ENCODE peak calls at places on chromosomes 2 and 18, in eight cellular contexts. A is spleen, V is mesenchymal stem cell, I is cardiac muscle cell, H is aorta, S is mucosa of descending colon, B is hepatocyte, L is endothelial cell of umbilical vein. N is an unnamed sample.

GRCh38 chr2:119179951-119180350 is 21.4 kb upstream of the C1QL2 start:
- DNase-seq in A (no peak), V (no peak), I (no peak), H (no peak), S (no peak), B (no peak), L (no peak), N (no peak)

GRCh38 chr2:232532406-232532805 is 6.4 kb downstream of the CHRND start:
- DNase-seq in A (peak; percentile 30), V (no peak), I (peak; percentile 40), H (peak; percentile 3), S (no peak), B (no peak), L (no peak), N (no peak)

GRCh38 chr2:165893556-165893955 is 60.0 kb downstream of the TTC21B start:
- DNase-seq in A (no peak), V (no peak), I (no peak), H (no peak), S (no peak), B (no peak), L (no peak), N (no peak)

GRCh38 chr2:236743623-236744280 is 174.1 kb downstream of the ACKR3 start:
- DNase-seq in A (no peak), V (peak; percentile 58), I (no peak), H (no peak), S (no peak), B (no peak), L (peak; percentile 68), N (peak; percentile 66)

GRCh38 chr2:232085826-232086425 is 124.4 kb downstream of the DIS3L2 start:
- DNase-seq in A (no peak), V (no peak), I (no peak), H (no peak), S (no peak), B (no peak), L (no peak), N (no peak)

GRCh38 chr18:22558945-22559385 is 141.2 kb upstream of the CTAGE1 start:
- DNase-seq in A (peak; percentile 77), V (peak; percentile 84), I (peak; percentile 75), H (peak; percentile 81), S (peak; percentile 50), B (peak; percentile 89), L (peak; percentile 91), N (peak; percentile 78)

GRCh38 chr18:44945847-44946490 is 265.3 kb downstream of the SETBP1 start:
- DNase-seq in A (no peak), V (no peak), I (no peak), H (no peak), S (no peak), B (no peak), L (no peak), N (no peak)

GRCh38 chr2:36339819-36340218 is 15.8 kb upstream of the CRIM1 start:
- DNase-seq in A (no peak), V (no peak), I (no peak), H (no peak), S (no peak), B (no peak), L (no peak), N (no peak)

GRCh38 chr2:18251486-18251885 is 309.0 kb downstream of the RDH14 start:
- DNase-seq in A (no peak), V (no peak), I (no peak), H (no peak), S (no peak), B (no peak), L (no peak), N (no peak)

GRCh38 chr2:134679740-134680139 is 39.1 kb downstream of the TMEM163 start:
- DNase-seq in A (no peak), V (no peak), I (no peak), H (no peak), S (no peak), B (no peak), L (no peak), N (no peak)

GRCh38 chr2:173521450-173522192 is 166.9 kb downstream of the CDCA7 start:
- DNase-seq in A (no peak), V (no peak), I (no peak), H (no peak), S (no peak), B (no peak), L (no peak), N (no peak)

GRCh38 chr2:95347681-95348608 is 50.8 kb downstream of the KCNIP3 start:
- DNase-seq in A (no peak), V (no peak), I (no peak), H (no peak), S (no peak), B (no peak), L (no peak), N (no peak)

GRCh38 chr18:77339623-77340022 is 90.0 kb downstream of the GALR1 start:
- DNase-seq in A (no peak), V (no peak), I (no peak), H (no peak), S (no peak), B (no peak), L (no peak), N (no peak)
- H3K9me3 ChIP-seq in A (no peaks in the 10 kb centered on the region), V (no peaks in the 10 kb centered on the region), I (no peaks in the 10 kb centered on the region), H (no peaks in the 10 kb centered on the region), S (no peaks in the 10 kb centered on the region), B (no peaks in the 10 kb centered on the region), L (peaks cover 8% of the 10 kb centered on the region), N (no peaks in the 10 kb centered on the region)

GRCh38 chr2:238031749-238032148 is 29.1 kb upstream of the SCLY start:
- DNase-seq in A (no peak), V (no peak), I (no peak), H (no peak), S (no peak), B (no peak), L (no peak), N (no peak)
- H3K4me3 ChIP-seq in A (no peak overlapping the region), V (no peak overlapping the region), I (no peak overlapping the region), H (no peak overlapping the region), S (no peak overlapping the region), B (no peak overlapping the region), L (no peak overlapping the region), N (no peak overlapping the region)

GRCh38 chr18:8757598-8757997 is 52.2 kb downstream of the MTCL1 start:
- DNase-seq in A (no peak), V (no peak), I (no peak), H (no peak), S (no peak), B (no peak), L (no peak), N (no peak)
- H3K4me1 ChIP-seq in A (peaks cover 18% of the 10 kb centered on the region), V (peaks cover 27% of the 10 kb centered on the region), I (no peaks in the 10 kb centered on the region), H (no peaks in the 10 kb centered on the region), S (peaks cover 12% of the 10 kb centered on the region), B (peaks cover 4% of the 10 kb centered on the region), L (no peaks in the 10 kb centered on the region), N (peaks cover 41% of the 10 kb centered on the region)

GRCh38 chr2:217157581-217157980 is 297.7 kb upstream of the TNP1 start:
- DNase-seq in A (no peak), V (no peak), I (no peak), H (no peak), S (no peak), B (no peak), L (no peak), N (no peak)
- H3K9me3 ChIP-seq in A (no peaks in the 10 kb centered on the region), V (no peaks in the 10 kb centered on the region), I (no peaks in the 10 kb centered on the region), H (no peaks in the 10 kb centered on the region), S (no peaks in the 10 kb centered on the region), B (no peaks in the 10 kb centered on the region), L (no peaks in the 10 kb centered on the region), N (no peaks in the 10 kb centered on the region)

GRCh38 chr2:189549440-189549832 is 31.1 kb downstream of the SLC40A1 start:
- DNase-seq in A (no peak), V (no peak), I (no peak), H (peak; percentile 73), S (no peak), B (no peak), L (peak; percentile 87), N (no peak)
- H3K4me3 ChIP-seq in A (no peak overlapping the region), V (no peak overlapping the region), I (no peak overlapping the region), H (no peak overlapping the region), S (no peak overlapping the region), B (no peak overlapping the region), L (no peak overlapping the region), N (no peak overlapping the region)

GRCh38 chr2:85936421-85937068 is 47.8 kb upstream of the ST3GAL5 start:
- DNase-seq in A (peak; percentile 81), V (peak; percentile 53), I (no peak), H (no peak), S (no peak), B (no peak), L (no peak), N (no peak)
- H3K4me1 ChIP-seq in A (peaks cover 22% of the 10 kb centered on the region), V (peaks cover 17% of the 10 kb centered on the region), I (peaks cover 11% of the 10 kb centered on the region), H (no peaks in the 10 kb centered on the region), S (no peaks in the 10 kb centered on the region), B (peaks cover 18% of the 10 kb centered on the region), L (peaks cover 37% of the 10 kb centered on the region), N (peaks cover 36% of the 10 kb centered on the region)

DNA sequence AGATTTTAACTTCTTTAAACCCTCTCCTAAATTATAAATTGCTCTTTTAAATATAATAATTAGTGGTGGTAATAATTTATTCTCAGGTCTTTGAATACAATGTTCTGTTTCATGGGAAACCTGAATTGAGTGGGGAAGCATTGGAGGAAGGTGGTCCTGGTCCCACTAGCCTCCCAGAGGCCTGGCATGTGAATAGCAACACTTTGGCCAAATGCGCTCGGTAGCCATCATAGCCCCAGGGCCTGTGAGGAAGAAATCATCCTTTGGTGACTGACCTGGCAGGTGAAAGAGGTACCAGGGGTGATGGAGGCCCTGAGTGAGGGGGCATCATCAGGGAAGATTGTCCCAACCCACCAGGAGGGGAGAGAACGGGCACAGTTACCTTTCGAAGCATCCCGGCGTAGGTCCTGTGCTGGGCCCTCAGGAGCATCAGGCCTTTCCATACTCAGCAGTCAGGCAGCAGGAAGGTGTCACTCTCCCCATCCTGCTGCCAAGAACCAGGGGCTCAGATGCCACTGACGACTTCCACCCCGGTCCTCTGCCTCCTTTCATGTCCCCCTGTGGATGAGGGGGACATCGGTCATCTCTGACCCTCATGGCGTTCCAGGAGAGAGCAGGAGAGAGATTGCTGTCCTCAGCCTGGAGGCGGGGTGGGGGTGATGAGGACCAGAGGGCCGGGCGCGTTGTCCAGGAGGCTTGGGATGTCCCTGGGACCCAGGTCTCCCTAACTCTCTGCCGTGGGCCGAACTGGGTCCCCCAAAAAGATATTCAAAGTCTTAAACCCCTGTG is 78.6 kb upstream of the HPCAL1 start:
- DNase-seq in A (peak; percentile 55), V (no peak), I (no peak), H (peak; percentile 17), S (no peak), B (no peak), L (no peak), N (no peak)
- H3K9me3 ChIP-seq in A (no peaks in the 10 kb centered on the region), V (no peaks in the 10 kb centered on the region), I (no peaks in the 10 kb centered on the region), H (no peaks in the 10 kb centered on the region), S (no peaks in the 10 kb centered on the region), B (no peaks in the 10 kb centered on the region), L (no peaks in the 10 kb centered on the region), N (no peaks in the 10 kb centered on the region)

N was measured in SJSA1.